ENCODE peak calls at places on chromosomes 7 and 10, in seven cellular contexts. Y is lower leg skin, S is HL-60, K is DND-41, Q is A549, D is endodermal cell, M is NB4. R is an unnamed sample.

GRCh38 chr7:18206331-18206730 is 178.7 kb upstream of the PRPS1L1 start:
- DNase-seq in Q (no peak), S (no peak), K (no peak), D (no peak), Y (no peak), M (no peak), R (no peak)

GRCh38 chr10:59587083-59587755 is 122.4 kb downstream of the SLC16A9 start:
- DNase-seq in D (no peak), Y (no peak), S (no peak), Q (no peak), M (no peak), K (no peak), R (no peak)

GRCh38 chr7:18754766-18755165 is 259.2 kb downstream of the HDAC9 start:
- DNase-seq in S (no peak), K (no peak), D (no peak), Y (no peak), M (no peak), Q (no peak), R (no peak)

GRCh38 chr10:70588255-70588654 is 14.3 kb downstream of the PRF1 start:
- DNase-seq in Y (no peak), M (peak), S (no peak), K (no peak), Q (no peak), D (peak), R (no peak)

GRCh38 chr7:5495581-5496375 is 72.1 kb upstream of the TNRC18 start:
- DNase-seq in D (peak), Q (no peak), Y (peak), K (no peak), M (peak), S (no peak), R (no peak)

GRCh38 chr10:100825946-100826660 is 80.7 kb downstream of the PAX2 start:
- DNase-seq in Y (no peak), M (peak), K (no peak), Q (no peak), S (peak), D (peak), R (no peak)

GRCh38 chr7:29852457-29852856 is 46.1 kb downstream of the WIPF3 start:
- DNase-seq in Q (no peak), Y (no peak), K (no peak), M (no peak), D (no peak), S (no peak), R (no peak)

GRCh38 chr10:34884272-34884952 is 69.3 kb upstream of the PARD3 start:
- DNase-seq in D (no peak), K (no peak), Y (no peak), S (no peak), Q (no peak), M (no peak), R (no peak)

GRCh38 chr10:95792874-95793285 is 36.9 kb downstream of the ENTPD1 start:
- DNase-seq in K (no peak), S (peak), Q (no peak), M (peak), D (no peak), Y (peak), R (no peak)

GRCh38 chr10:125640609-125641008 is 42.4 kb downstream of the TEX36 start:
- DNase-seq in Y (no peak), Q (no peak), S (no peak), D (no peak), K (no peak), M (no peak), R (no peak)

DNA sequence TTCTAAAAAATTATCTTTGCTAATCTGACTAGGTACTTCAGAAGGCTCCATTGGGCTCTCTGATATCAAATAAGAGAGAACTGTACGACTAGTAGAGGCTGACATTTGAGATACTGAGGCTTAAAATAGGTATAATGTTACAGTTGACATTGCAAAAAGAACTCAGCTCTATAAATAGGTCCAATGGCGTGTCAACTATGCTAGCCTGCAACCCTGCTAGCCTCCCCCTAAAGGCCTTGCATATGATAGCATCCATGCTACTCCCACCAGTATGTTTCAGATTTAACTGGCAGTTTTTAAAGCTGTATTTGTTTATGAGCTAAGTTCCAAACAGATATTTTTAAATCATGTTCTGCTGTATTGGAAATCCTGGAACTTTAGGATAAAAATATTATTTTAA is at the start of gene PPP1R3A:
- DNase-seq in S (no peak), Q (no peak), M (peak), D (peak), Y (no peak), K (no peak), R (no peak)
- H3K4me3 ChIP-seq in S (no peak), Q (no peak), M (no peak), D (no peak), Y (no peak), K (no peak), R (no peak)

GRCh38 chr7:520503-521161 is 986 bp upstream of the PDGFA start:
- DNase-seq in K (no peak), D (peak), Q (no peak), M (no peak), Y (no peak), S (no peak), R (no peak)

GRCh38 chr7:518630-519428 is 817 bp downstream of the PDGFA start:
- DNase-seq in D (peak), K (peak), M (peak), S (no peak), Y (peak), Q (peak), R (no peak)

GRCh38 chr7:521221-522070 is 1.8 kb upstream of the PDGFA start:
- DNase-seq in K (peak), D (peak), M (no peak), S (no peak), Q (peak), Y (no peak), R (no peak)

GRCh38 chr7:519429-519973 is at the start of gene PDGFA:
- DNase-seq in Q (peak), K (no peak), M (peak), S (no peak), Y (no peak), D (no peak), R (no peak)

GRCh38 chr7:519974-520458 is 370 bp upstream of the PDGFA start:
- DNase-seq in Q (peak), Y (no peak), S (no peak), M (peak), K (peak), D (peak), R (no peak)
- TF ChIP-seq CTCF in Q (no peak), Y (no peak), S (no peak), M (no peak), K (peak), D (peak), R (peak)

GRCh38 chr10:5595591-5596590 is 70.5 kb downstream of the ASB13 start:
- DNase-seq in M (peak), Y (no peak), K (no peak), S (no peak), D (no peak), Q (peak), R (no peak)

GRCh38 chr10:5595095-5595494 is 70.3 kb downstream of the CALML3 start:
- DNase-seq in D (no peak), Y (no peak), S (no peak), Q (no peak), K (no peak), M (no peak), R (no peak)

GRCh38 chr10:5596611-5597341 is 69.6 kb downstream of the ASB13 start:
- DNase-seq in M (no peak), D (no peak), Y (no peak), K (no peak), S (no peak), Q (no peak), R (no peak)

GRCh38 chr10:5592070-5592469 is 67.3 kb downstream of the CALML3 start:
- DNase-seq in S (no peak), Y (no peak), D (no peak), Q (no peak), K (no peak), M (no peak), R (no peak)

GRCh38 chr10:5594271-5595036 is 69.7 kb downstream of the CALML3 start:
- DNase-seq in S (no peak), Q (no peak), D (no peak), K (no peak), M (no peak), Y (no peak), R (no peak)
- H3K4me3 ChIP-seq in S (no peak), Q (no peak), D (no peak), K (no peak), M (no peak), Y (no peak), R (no peak)

GRCh38 chr10:9211228-9211627 is 1156.7 kb downstream of the GATA3 start:
- DNase-seq in Q (peak), M (no peak), Y (no peak), K (no peak), D (no peak), S (no peak), R (no peak)
- TF ChIP-seq CTCF in Q (peak), M (no peak), Y (no peak), K (peak), D (peak), S (no peak), R (no peak)

DNA sequence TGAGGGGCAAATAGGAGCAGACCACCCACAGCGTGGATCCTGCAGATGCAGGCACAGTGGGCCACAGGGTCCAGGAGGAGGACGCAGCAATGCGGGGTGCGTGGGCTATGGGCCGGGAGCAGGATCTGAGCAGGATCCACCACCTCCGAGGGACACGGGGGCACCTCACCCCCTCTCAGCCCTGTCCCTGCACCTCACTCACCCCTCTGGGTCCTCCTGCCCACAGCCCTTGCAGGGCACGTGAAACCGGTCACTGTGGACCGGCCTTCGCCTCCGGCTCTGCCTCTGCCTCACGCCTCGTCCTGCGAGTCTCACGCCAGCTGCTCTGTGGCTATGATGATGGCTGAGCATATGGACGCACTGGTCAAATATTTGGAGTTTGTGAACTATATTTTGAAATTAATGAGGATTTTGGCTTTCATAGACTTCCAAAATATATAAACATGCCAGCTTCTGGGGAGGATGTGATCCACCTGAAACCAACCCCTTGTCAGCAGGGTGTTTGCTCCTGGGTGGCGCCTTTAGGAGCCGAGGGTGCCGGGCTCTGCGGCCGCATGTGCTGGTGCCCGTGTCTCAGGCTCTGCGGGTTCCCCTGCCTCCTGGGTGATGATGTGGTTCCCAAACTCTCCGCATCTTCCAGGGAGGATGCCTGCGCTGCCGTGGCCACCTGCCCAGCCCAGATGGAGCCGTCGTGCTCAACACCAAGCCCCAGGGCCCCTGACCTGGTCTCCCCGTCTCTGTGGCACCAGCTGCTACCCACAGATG is 11.3 kb upstream of the ADGRA1 start:
- DNase-seq in Q (no peak), M (no peak), D (no peak), K (no peak), S (no peak), Y (no peak), R (no peak)
- H3K4me3 ChIP-seq in Q (no peak), M (no peak), D (no peak), K (no peak), S (no peak), Y (no peak), R (no peak)

DNA sequence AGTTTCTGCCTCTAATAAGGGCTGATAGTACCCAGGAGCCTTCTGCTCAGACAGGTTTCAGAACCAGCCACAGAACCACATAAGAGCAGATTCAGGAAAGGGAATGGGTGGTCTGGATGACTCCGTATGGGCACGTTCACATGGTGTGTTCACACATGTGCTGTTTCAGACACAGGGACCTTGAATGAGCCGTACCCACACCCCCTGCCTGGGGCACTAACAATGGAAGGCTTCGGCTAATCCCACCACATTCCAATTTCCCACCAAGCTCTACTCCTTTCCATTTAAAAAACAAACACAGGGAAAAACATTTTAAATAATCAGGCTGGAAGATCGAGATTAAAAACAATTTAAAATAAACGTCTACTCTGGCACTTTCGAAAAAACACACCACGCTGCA is 217.3 kb downstream of the GRID1 start:
- DNase-seq in Q (no peak), K (no peak), Y (no peak), S (no peak), D (no peak), M (no peak), R (no peak)
- TF ChIP-seq CTCF in Q (no peak), K (no peak), Y (no peak), S (no peak), D (no peak), M (no peak), R (no peak)

GRCh38 chr7:80150621-80151273 is 16.1 kb downstream of the GNAI1 start:
- DNase-seq in K (no peak), M (no peak), Y (peak), S (no peak), D (no peak), Q (no peak), R (no peak)
- H3K4me3 ChIP-seq in K (no peak), M (no peak), Y (no peak), S (no peak), D (no peak), Q (no peak), R (no peak)

GRCh38 chr10:98264378-98265065 is 3.5 kb downstream of the LOXL4 start:
- DNase-seq in Q (no peak), S (no peak), M (peak), K (no peak), D (peak), Y (no peak), R (no peak)

GRCh38 chr10:98263088-98263487 is 4.9 kb downstream of the LOXL4 start:
- DNase-seq in M (no peak), K (no peak), D (no peak), S (no peak), Q (no peak), Y (no peak), R (no peak)

GRCh38 chr10:98261436-98262277 is 6.3 kb downstream of the LOXL4 start:
- DNase-seq in K (no peak), Q (no peak), Y (no peak), M (no peak), S (no peak), D (no peak), R (no peak)

GRCh38 chr10:98260752-98261151 is 7.2 kb downstream of the LOXL4 start:
- DNase-seq in M (no peak), D (no peak), K (no peak), Q (no peak), Y (no peak), S (no peak), R (no peak)

DNA sequence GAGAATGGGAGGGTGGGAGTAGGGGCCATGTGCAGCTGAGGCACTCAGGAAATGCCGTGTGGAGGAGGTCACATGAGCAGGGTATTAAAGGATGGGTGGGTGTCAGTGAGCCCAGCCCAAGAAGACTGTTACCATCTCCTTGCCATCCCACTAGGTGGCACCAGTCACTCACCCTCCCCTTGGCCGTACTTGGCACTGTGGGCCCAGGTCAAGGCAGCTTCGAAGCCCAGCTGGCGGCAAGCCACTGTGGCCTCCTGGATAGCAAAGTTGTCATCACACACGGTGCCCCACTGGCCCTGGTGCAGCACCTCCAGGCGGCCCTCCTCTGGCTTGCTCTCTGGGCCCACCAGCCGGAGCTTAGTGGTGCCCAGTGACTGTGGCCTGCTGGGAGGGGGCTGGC is 5.4 kb downstream of the LOXL4 start:
- DNase-seq in M (peak), Q (peak), D (peak), Y (no peak), K (no peak), S (peak), R (no peak)
- TF ChIP-seq CTCF in M (peak), Q (peak), D (peak), Y (no peak), K (peak), S (peak), R (peak)

DNA sequence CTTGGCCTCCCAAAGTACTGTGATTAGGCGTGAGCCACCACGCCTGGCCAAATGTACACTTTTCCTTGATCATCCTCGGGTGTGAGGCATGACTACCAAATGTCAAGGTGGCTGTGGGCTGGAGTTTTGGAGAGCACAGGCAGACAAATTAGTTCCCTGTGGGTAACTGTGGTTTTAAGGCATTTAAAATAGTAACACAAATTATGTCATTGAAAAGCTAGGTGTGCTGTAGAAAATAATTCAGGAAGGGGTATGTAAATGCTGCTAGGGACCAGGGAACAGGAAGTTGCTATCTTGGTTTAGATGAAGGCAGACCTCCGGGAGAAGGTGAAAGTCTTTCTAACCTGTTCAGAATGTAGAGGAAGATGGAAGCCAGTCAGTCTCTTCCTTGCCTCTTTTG is 9.9 kb downstream of the GLRX3 start:
- DNase-seq in M (no peak), K (no peak), Q (no peak), Y (no peak), D (no peak), S (no peak), R (no peak)
- H3K4me3 ChIP-seq in M (no peak), K (no peak), Q (no peak), Y (no peak), D (no peak), S (no peak), R (no peak)

R was measured in GM12864.